ENCODE peak calls at places on chromosomes 5 and 9, in eight cellular contexts. One of them, this sample, is unnamed.

GRCh38 chr5:32074401-32074800 is 99.7 kb downstream of the GOLPH3 start:
- DNase-seq in stomach: no peak
- DNase-seq in hepatocyte: peak; percentile 35
- DNase-seq in OCI-LY7: no peak
- DNase-seq in A549: no peak
- DNase-seq in RWPE2: no peak
- DNase-seq in coronary artery: no peak
- DNase-seq in IMR-90: no peak
- DNase-seq in this sample: no peak

GRCh38 chr9:127714916-127715442 is 484 bp downstream of the PTRH1 start:
- DNase-seq in stomach: peak; percentile 55
- DNase-seq in hepatocyte: peak; percentile 55
- DNase-seq in OCI-LY7: no peak
- DNase-seq in A549: no peak
- DNase-seq in RWPE2: peak; percentile 63
- DNase-seq in coronary artery: no peak
- DNase-seq in IMR-90: no peak
- DNase-seq in this sample: no peak

GRCh38 chr5:177141496-177141895 is 7.9 kb downstream of the NSD1 start:
- DNase-seq in stomach: no peak
- DNase-seq in hepatocyte: no peak
- DNase-seq in OCI-LY7: no peak
- DNase-seq in A549: no peak
- DNase-seq in RWPE2: no peak
- DNase-seq in coronary artery: no peak
- DNase-seq in IMR-90: no peak
- DNase-seq in this sample: no peak

GRCh38 chr9:112348257-112348992 is 15.0 kb upstream of the PTBP3 start:
- DNase-seq in stomach: peak; percentile 83
- DNase-seq in hepatocyte: peak; percentile 83
- DNase-seq in OCI-LY7: peak; percentile 81
- DNase-seq in A549: peak; percentile 83
- DNase-seq in RWPE2: no peak
- DNase-seq in coronary artery: peak; percentile 80
- DNase-seq in IMR-90: peak; percentile 35
- DNase-seq in this sample: peak; percentile 61

GRCh38 chr5:115507682-115508081 is 36.9 kb downstream of the FEM1C start:
- DNase-seq in stomach: no peak
- DNase-seq in hepatocyte: no peak
- DNase-seq in OCI-LY7: no peak
- DNase-seq in A549: no peak
- DNase-seq in RWPE2: no peak
- DNase-seq in coronary artery: no peak
- DNase-seq in IMR-90: peak; percentile 52
- DNase-seq in this sample: no peak

GRCh38 chr9:127968046-127968445 is 12.7 kb downstream of the EEIG1 start:
- DNase-seq in stomach: peak; percentile 62
- DNase-seq in hepatocyte: peak; percentile 72
- DNase-seq in OCI-LY7: no peak
- DNase-seq in A549: peak; percentile 90
- DNase-seq in RWPE2: peak; percentile 83
- DNase-seq in coronary artery: no peak
- DNase-seq in IMR-90: peak; percentile 77
- DNase-seq in this sample: no peak

GRCh38 chr5:16665611-16666010 is 48.8 kb upstream of the RETREG1 start:
- DNase-seq in stomach: no peak
- DNase-seq in hepatocyte: no peak
- DNase-seq in OCI-LY7: no peak
- DNase-seq in A549: no peak
- DNase-seq in RWPE2: no peak
- DNase-seq in coronary artery: no peak
- DNase-seq in IMR-90: peak; percentile 50
- DNase-seq in this sample: no peak

GRCh38 chr5:34699155-34700077 is 43.3 kb downstream of the RAI14 start:
- DNase-seq in stomach: peak; percentile 65
- DNase-seq in hepatocyte: peak; percentile 56
- DNase-seq in OCI-LY7: no peak
- DNase-seq in A549: no peak
- DNase-seq in RWPE2: no peak
- DNase-seq in coronary artery: no peak
- DNase-seq in IMR-90: no peak
- DNase-seq in this sample: no peak

GRCh38 chr5:125227333-125228075 is 481.1 kb upstream of the ZNF608 start:
- DNase-seq in stomach: no peak
- DNase-seq in hepatocyte: peak; percentile 11
- DNase-seq in OCI-LY7: peak; percentile 44
- DNase-seq in A549: peak; percentile 1
- DNase-seq in RWPE2: no peak
- DNase-seq in coronary artery: no peak
- DNase-seq in IMR-90: peak; percentile 26
- DNase-seq in this sample: no peak

GRCh38 chr5:150335778-150336177 is 21.7 kb upstream of the TCOF1 start:
- DNase-seq in stomach: no peak
- DNase-seq in hepatocyte: no peak
- DNase-seq in OCI-LY7: no peak
- DNase-seq in A549: no peak
- DNase-seq in RWPE2: no peak
- DNase-seq in coronary artery: no peak
- DNase-seq in IMR-90: peak; percentile 40
- DNase-seq in this sample: no peak

GRCh38 chr9:94289691-94290090 is 30.6 kb downstream of the ZNF169 start:
- DNase-seq in stomach: no peak
- DNase-seq in hepatocyte: no peak
- DNase-seq in OCI-LY7: no peak
- DNase-seq in A549: no peak
- DNase-seq in RWPE2: no peak
- DNase-seq in coronary artery: no peak
- DNase-seq in IMR-90: peak; percentile 53
- DNase-seq in this sample: no peak

GRCh38 chr9:89505795-89506385 is 8.0 kb upstream of the SEMA4D start:
- DNase-seq in stomach: peak; percentile 57
- DNase-seq in hepatocyte: no peak
- DNase-seq in OCI-LY7: no peak
- DNase-seq in A549: no peak
- DNase-seq in RWPE2: no peak
- DNase-seq in coronary artery: no peak
- DNase-seq in IMR-90: no peak
- DNase-seq in this sample: no peak

GRCh38 chr9:89513836-89514235 is 15.9 kb upstream of the SEMA4D start:
- DNase-seq in stomach: no peak
- DNase-seq in hepatocyte: no peak
- DNase-seq in OCI-LY7: no peak
- DNase-seq in A549: no peak
- DNase-seq in RWPE2: no peak
- DNase-seq in coronary artery: no peak
- DNase-seq in IMR-90: no peak
- DNase-seq in this sample: no peak

GRCh38 chr9:89507626-89508025 is 9.7 kb upstream of the SEMA4D start:
- DNase-seq in stomach: no peak
- DNase-seq in hepatocyte: no peak
- DNase-seq in OCI-LY7: peak; percentile 80
- DNase-seq in A549: no peak
- DNase-seq in RWPE2: no peak
- DNase-seq in coronary artery: no peak
- DNase-seq in IMR-90: no peak
- DNase-seq in this sample: no peak

GRCh38 chr9:89505048-89505447 is 7.1 kb upstream of the SEMA4D start:
- DNase-seq in stomach: no peak
- DNase-seq in hepatocyte: no peak
- DNase-seq in OCI-LY7: no peak
- DNase-seq in A549: no peak
- DNase-seq in RWPE2: no peak
- DNase-seq in coronary artery: no peak
- DNase-seq in IMR-90: no peak
- DNase-seq in this sample: no peak

GRCh38 chr9:89508951-89509607 is 11.2 kb upstream of the SEMA4D start:
- DNase-seq in stomach: no peak
- DNase-seq in hepatocyte: no peak
- DNase-seq in OCI-LY7: no peak
- DNase-seq in A549: no peak
- DNase-seq in RWPE2: no peak
- DNase-seq in coronary artery: no peak
- DNase-seq in IMR-90: no peak
- DNase-seq in this sample: no peak
- H3K27ac ChIP-seq in stomach: no peak overlapping the region
- H3K27ac ChIP-seq in hepatocyte: no peak overlapping the region
- H3K27ac ChIP-seq in OCI-LY7: peak overlapping the region; percentile 76
- H3K27ac ChIP-seq in A549: no peak overlapping the region
- H3K27ac ChIP-seq in RWPE2: no peak overlapping the region
- H3K27ac ChIP-seq in coronary artery: no peak overlapping the region
- H3K27ac ChIP-seq in IMR-90: no peak overlapping the region
- H3K27ac ChIP-seq in this sample: no peak overlapping the region

DNA sequence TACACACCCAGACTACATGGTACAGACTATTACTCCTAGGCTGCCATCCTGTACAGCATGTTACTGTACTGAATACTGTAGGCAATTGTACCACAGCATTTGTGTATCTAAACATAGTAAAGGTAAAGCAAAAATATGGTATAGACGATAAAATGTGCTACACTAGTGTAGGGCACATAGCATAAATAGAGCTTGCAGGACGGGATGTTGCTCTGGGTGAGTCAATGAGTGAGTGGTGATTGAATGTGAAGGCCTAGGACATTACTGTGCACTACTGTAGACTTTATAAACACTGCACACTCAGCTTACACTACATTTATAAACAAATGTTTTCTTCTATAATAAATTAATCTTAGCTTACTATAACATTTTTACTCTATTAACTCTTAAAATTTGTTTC is 25.6 kb downstream of the ANKRD55 start:
- DNase-seq in stomach: no peak
- DNase-seq in hepatocyte: no peak
- DNase-seq in OCI-LY7: no peak
- DNase-seq in A549: no peak
- DNase-seq in RWPE2: no peak
- DNase-seq in coronary artery: no peak
- DNase-seq in IMR-90: peak; percentile 87
- DNase-seq in this sample: no peak
- H3K4me3 ChIP-seq in stomach: no peak overlapping the region
- H3K4me3 ChIP-seq in hepatocyte: no peak overlapping the region
- H3K4me3 ChIP-seq in OCI-LY7: no peak overlapping the region
- H3K4me3 ChIP-seq in A549: no peak overlapping the region
- H3K4me3 ChIP-seq in RWPE2: no peak overlapping the region
- H3K4me3 ChIP-seq in coronary artery: no peak overlapping the region
- H3K4me3 ChIP-seq in IMR-90: no peak overlapping the region
- H3K4me3 ChIP-seq in this sample: no peak overlapping the region

GRCh38 chr5:139660916-139661814 is 13.0 kb downstream of the CXXC5 start:
- DNase-seq in stomach: peak; percentile 87
- DNase-seq in hepatocyte: peak; percentile 92
- DNase-seq in OCI-LY7: no peak
- DNase-seq in A549: no peak
- DNase-seq in RWPE2: peak; percentile 96
- DNase-seq in coronary artery: peak; percentile 98
- DNase-seq in IMR-90: peak; percentile 95
- DNase-seq in this sample: peak; percentile 35

GRCh38 chr5:139658501-139658927 is 10.4 kb downstream of the CXXC5 start:
- DNase-seq in stomach: no peak
- DNase-seq in hepatocyte: no peak
- DNase-seq in OCI-LY7: no peak
- DNase-seq in A549: no peak
- DNase-seq in RWPE2: no peak
- DNase-seq in coronary artery: no peak
- DNase-seq in IMR-90: peak; percentile 51
- DNase-seq in this sample: no peak

GRCh38 chr5:139658928-139659667 is 10.9 kb downstream of the CXXC5 start:
- DNase-seq in stomach: peak; percentile 57
- DNase-seq in hepatocyte: peak; percentile 76
- DNase-seq in OCI-LY7: no peak
- DNase-seq in A549: no peak
- DNase-seq in RWPE2: no peak
- DNase-seq in coronary artery: peak; percentile 87
- DNase-seq in IMR-90: peak; percentile 77
- DNase-seq in this sample: no peak

GRCh38 chr5:139660105-139660915 is 12.2 kb downstream of the CXXC5 start:
- DNase-seq in stomach: peak; percentile 92
- DNase-seq in hepatocyte: no peak
- DNase-seq in OCI-LY7: peak; percentile 32
- DNase-seq in A549: no peak
- DNase-seq in RWPE2: no peak
- DNase-seq in coronary artery: peak; percentile 92
- DNase-seq in IMR-90: no peak
- DNase-seq in this sample: no peak

DNA sequence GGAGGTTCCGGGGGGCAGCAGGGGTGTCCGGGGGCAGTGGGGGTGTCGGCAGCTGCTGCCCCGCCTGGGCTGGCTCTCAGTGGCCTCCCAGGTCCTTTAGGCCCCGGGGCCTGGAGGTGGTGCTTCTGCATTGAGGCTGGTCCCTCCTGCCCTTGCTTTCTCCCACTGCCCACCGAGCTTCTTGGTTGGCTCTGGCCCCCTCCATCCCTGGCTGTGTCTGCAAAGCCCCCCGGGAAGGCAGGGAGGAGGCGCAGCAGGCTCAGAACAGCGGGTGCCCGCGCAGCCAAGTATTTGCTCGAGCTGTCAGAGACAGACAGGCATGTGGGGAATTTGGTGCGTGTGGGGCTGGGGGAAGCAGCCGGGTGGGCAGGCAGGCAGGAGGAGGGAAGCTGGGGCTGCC is 11.5 kb downstream of the CXXC5 start:
- DNase-seq in stomach: no peak
- DNase-seq in hepatocyte: no peak
- DNase-seq in OCI-LY7: no peak
- DNase-seq in A549: no peak
- DNase-seq in RWPE2: no peak
- DNase-seq in coronary artery: no peak
- DNase-seq in IMR-90: no peak
- DNase-seq in this sample: no peak
- H3K27ac ChIP-seq in stomach: peak overlapping the region; percentile 89
- H3K27ac ChIP-seq in hepatocyte: peak overlapping the region; percentile 82
- H3K27ac ChIP-seq in OCI-LY7: peak overlapping the region; percentile 36
- H3K27ac ChIP-seq in A549: peak overlapping the region; percentile 87
- H3K27ac ChIP-seq in RWPE2: peak overlapping the region; percentile 74
- H3K27ac ChIP-seq in coronary artery: peak overlapping the region; percentile 94
- H3K27ac ChIP-seq in IMR-90: peak overlapping the region; percentile 95
- H3K27ac ChIP-seq in this sample: no peak overlapping the region

DNA sequence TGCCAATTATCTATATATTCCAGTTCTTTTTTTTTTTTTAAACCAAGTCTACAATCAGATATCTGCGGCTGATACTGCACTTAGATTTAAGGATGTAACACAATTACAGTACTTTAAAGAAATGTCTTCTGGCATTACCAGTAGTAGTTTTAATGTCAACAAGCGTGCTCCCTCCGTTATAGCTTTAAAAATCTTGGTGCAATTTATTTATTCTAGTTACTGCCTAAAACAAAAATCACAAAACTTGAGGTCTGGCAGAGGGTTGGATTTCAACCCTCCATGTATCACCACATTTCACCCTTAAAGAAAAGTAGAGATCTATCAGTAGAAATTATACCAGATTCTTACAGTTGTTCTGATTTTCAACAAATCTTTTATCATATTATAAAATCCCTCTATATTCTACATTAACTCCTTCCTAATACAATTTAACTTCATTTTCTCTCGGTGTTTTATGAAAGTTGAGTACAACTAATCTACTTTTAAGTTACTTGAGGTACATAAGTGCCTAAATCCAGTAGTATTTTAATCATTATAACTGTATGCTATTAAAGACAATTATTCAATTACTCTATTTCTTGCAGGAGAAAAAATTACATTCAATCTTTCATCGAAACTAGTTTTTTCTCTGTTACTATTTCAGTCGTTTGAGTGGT is 2.0 kb upstream of the RICTOR start:
- DNase-seq in stomach: no peak
- DNase-seq in hepatocyte: no peak
- DNase-seq in OCI-LY7: no peak
- DNase-seq in A549: no peak
- DNase-seq in RWPE2: no peak
- DNase-seq in coronary artery: no peak
- DNase-seq in IMR-90: no peak
- DNase-seq in this sample: no peak
- H3K4me3 ChIP-seq in stomach: no peak overlapping the region
- H3K4me3 ChIP-seq in hepatocyte: no peak overlapping the region
- H3K4me3 ChIP-seq in OCI-LY7: no peak overlapping the region
- H3K4me3 ChIP-seq in A549: peak overlapping the region; percentile 90
- H3K4me3 ChIP-seq in RWPE2: no peak overlapping the region
- H3K4me3 ChIP-seq in coronary artery: no peak overlapping the region
- H3K4me3 ChIP-seq in IMR-90: no peak overlapping the region
- H3K4me3 ChIP-seq in this sample: no peak overlapping the region